ENCODE peak calls at places on chromosomes 5 and 9, in nine cellular contexts. R is WERI-Rb-1; E is foreskin fibroblast; Y is transverse colon; N is neural progenitor cell; J is astrocyte; W is choroid plexus epithelial cell; O is CD8-positive, alpha-beta T cell; X is fibroblast of lung. D is an unnamed sample.

GRCh38 chr5:115298811-115299210 is 2.4 kb upstream of the CCDC112 start:
- DNase-seq in R (no peak), E (no peak), Y (no peak), N (no peak), J (no peak), W (no peak), O (no peak), X (no peak), D (no peak)

GRCh38 chr9:86614871-86615849 is 260.9 kb upstream of the TUT7 start:
- DNase-seq in R (no peak), E (peak), Y (no peak), N (peak), J (peak), W (peak), O (no peak), X (peak), D (peak)

GRCh38 chr5:127865273-127865672 is 162.1 kb downstream of the CCDC192 start:
- DNase-seq in R (no peak), E (no peak), Y (no peak), N (no peak), J (no peak), W (no peak), O (no peak), X (no peak), D (no peak)

GRCh38 chr9:21831841-21832509 is 29.5 kb downstream of the MTAP start:
- DNase-seq in R (no peak), E (peak), Y (no peak), N (no peak), J (peak), W (peak), O (no peak), X (peak), D (peak)

GRCh38 chr5:112396430-112396829 is 22.6 kb downstream of the EPB41L4A start:
- DNase-seq in R (no peak), E (no peak), Y (no peak), N (no peak), J (no peak), W (no peak), O (no peak), X (no peak), D (no peak)

GRCh38 chr9:61665330-61665751 is 475.5 kb downstream of the SPATA31A7 start:
- DNase-seq in R (no peak), E (no peak), Y (peak), N (no peak), J (no peak), W (no peak), O (no peak), X (no peak), D (no peak)

GRCh38 chr9:134626576-134627416 is 14.8 kb upstream of the COL5A1 start:
- DNase-seq in R (peak), E (peak), Y (no peak), N (no peak), J (peak), W (peak), O (no peak), X (peak), D (peak)

GRCh38 chr5:14298126-14298847 is 155.1 kb downstream of the TRIO start:
- DNase-seq in R (no peak), E (peak), Y (no peak), N (no peak), J (no peak), W (peak), O (no peak), X (peak), D (peak)

GRCh38 chr5:34487202-34487879 is 168.8 kb upstream of the RAI14 start:
- DNase-seq in R (no peak), E (peak), Y (no peak), N (no peak), J (peak), W (peak), O (no peak), X (peak), D (peak)

GRCh38 chr5:82414043-82414393 is 135.9 kb upstream of the RPS23 start:
- DNase-seq in R (no peak), E (no peak), Y (no peak), N (no peak), J (no peak), W (no peak), O (no peak), X (no peak), D (no peak)
- H3K4me3 ChIP-seq in R (no peak), E (no peak), Y (no peak), N (no peak), J (no peak), W (no peak), O (no peak), X (no peak), D (no peak)

GRCh38 chr9:84621811-84622210 is 47.7 kb upstream of the NTRK2 start:
- DNase-seq in R (no peak), E (no peak), Y (no peak), N (no peak), J (no peak), W (no peak), O (no peak), X (no peak), D (no peak)

GRCh38 chr9:84622981-84623380 is 46.5 kb upstream of the NTRK2 start:
- DNase-seq in R (no peak), E (no peak), Y (no peak), N (no peak), J (no peak), W (no peak), O (no peak), X (no peak), D (no peak)

GRCh38 chr9:84615574-84615973 is 54.0 kb upstream of the NTRK2 start:
- DNase-seq in R (no peak), E (no peak), Y (no peak), N (peak), J (no peak), W (no peak), O (no peak), X (no peak), D (no peak)

GRCh38 chr9:84620338-84620737 is 49.2 kb upstream of the NTRK2 start:
- DNase-seq in R (no peak), E (no peak), Y (no peak), N (no peak), J (no peak), W (no peak), O (no peak), X (no peak), D (no peak)

GRCh38 chr9:84617415-84617814 is 52.1 kb upstream of the NTRK2 start:
- DNase-seq in R (no peak), E (no peak), Y (no peak), N (no peak), J (no peak), W (no peak), O (no peak), X (no peak), D (no peak)
- TF ChIP-seq CTCF in R (no peak), E (no peak), Y (no peak), N (no peak), J (no peak), W (no peak), O (no peak), X (no peak), D (no peak)

GRCh38 chr9:98962861-98963260 is 19.2 kb downstream of the COL15A1 start:
- DNase-seq in R (no peak), E (peak), Y (no peak), N (no peak), J (peak), W (peak), O (no peak), X (peak), D (peak)
- H3K4me3 ChIP-seq in R (no peak), E (no peak), Y (no peak), N (no peak), J (no peak), W (no peak), O (no peak), X (no peak), D (no peak)

GRCh38 chr5:59799668-59800374 is 93.7 kb downstream of the PDE4D start:
- DNase-seq in R (peak), E (peak), Y (no peak), N (peak), J (peak), W (peak), O (no peak), X (no peak), D (peak)

GRCh38 chr5:59795141-59795540 is 98.4 kb downstream of the PDE4D start:
- DNase-seq in R (no peak), E (no peak), Y (no peak), N (no peak), J (no peak), W (no peak), O (no peak), X (no peak), D (no peak)

GRCh38 chr5:59798862-59799667 is 94.5 kb downstream of the PDE4D start:
- DNase-seq in R (no peak), E (peak), Y (peak), N (no peak), J (peak), W (peak), O (no peak), X (peak), D (peak)

GRCh38 chr5:59800375-59800893 is 93.1 kb downstream of the PDE4D start:
- DNase-seq in R (no peak), E (no peak), Y (no peak), N (peak), J (no peak), W (no peak), O (no peak), X (no peak), D (no peak)
- TF ChIP-seq CTCF in R (no peak), E (no peak), Y (no peak), N (no peak), J (no peak), W (no peak), O (peak), X (no peak), D (no peak)

GRCh38 chr5:151213803-151214613 is 9.9 kb downstream of the CCDC69 start:
- DNase-seq in R (no peak), E (peak), Y (peak), N (no peak), J (no peak), W (peak), O (peak), X (peak), D (peak)
- H3K4me3 ChIP-seq in R (no peak), E (no peak), Y (no peak), N (no peak), J (no peak), W (no peak), O (peak), X (no peak), D (no peak)

GRCh38 chr9:124854822-124855221 is 1.6 kb downstream of the WDR38 start:
- DNase-seq in R (no peak), E (no peak), Y (no peak), N (no peak), J (no peak), W (no peak), O (no peak), X (no peak), D (no peak)

GRCh38 chr9:124857533-124858162 is 4.1 kb downstream of the RPL35 start:
- DNase-seq in R (no peak), E (no peak), Y (no peak), N (no peak), J (no peak), W (no peak), O (no peak), X (no peak), D (no peak)

GRCh38 chr9:124854161-124854560 is 901 bp downstream of the WDR38 start:
- DNase-seq in R (no peak), E (no peak), Y (no peak), N (no peak), J (no peak), W (no peak), O (no peak), X (no peak), D (no peak)

GRCh38 chr9:124855566-124855943 is 2.3 kb downstream of the WDR38 start:
- DNase-seq in R (no peak), E (no peak), Y (no peak), N (no peak), J (no peak), W (no peak), O (no peak), X (no peak), D (no peak)

GRCh38 chr9:124855944-124856773 is 2.9 kb downstream of the WDR38 start:
- DNase-seq in R (peak), E (peak), Y (no peak), N (peak), J (no peak), W (peak), O (no peak), X (peak), D (no peak)
- TF ChIP-seq CTCF in R (peak), E (peak), Y (no peak), N (peak), J (no peak), W (peak), O (no peak), X (no peak), D (peak)

D was measured in AG10803.